ENCODE peak calls at places on chromosomes 3 and 15, in eight cellular contexts. One of them, this sample, is unnamed.

GRCh38 chr3:171168086-171168485 is 141.6 kb upstream of the SLC2A2 start:
- DNase-seq in stomach: no peak
- DNase-seq in T-helper 1 cell: no peak
- DNase-seq in AG08395: peak
- DNase-seq in GM04504: peak
- DNase-seq in A549: peak
- DNase-seq in mammary epithelial cell: no peak
- DNase-seq in stimulated activated CD4-positive, alpha-beta T cell treated with anti-CD3 and anti-CD28 coated beads, Interleukin-2, amount 100 ng/mL, for 48 hours: no peak
- DNase-seq in this sample: peak

GRCh38 chr15:29018983-29019875 is 133.5 kb downstream of the APBA2 start:
- DNase-seq in stomach: no peak
- DNase-seq in GM04504: no peak
- DNase-seq in mammary epithelial cell: no peak
- DNase-seq in A549: no peak
- DNase-seq in stimulated activated CD4-positive, alpha-beta T cell treated with anti-CD3 and anti-CD28 coated beads, Interleukin-2, amount 100 ng/mL, for 48 hours: no peak
- DNase-seq in AG08395: no peak
- DNase-seq in T-helper 1 cell: no peak
- DNase-seq in this sample: no peak

GRCh38 chr15:66866651-66867050 is 164.6 kb downstream of the SMAD6 start:
- DNase-seq in AG08395: no peak
- DNase-seq in A549: no peak
- DNase-seq in T-helper 1 cell: no peak
- DNase-seq in mammary epithelial cell: no peak
- DNase-seq in stomach: no peak
- DNase-seq in stimulated activated CD4-positive, alpha-beta T cell treated with anti-CD3 and anti-CD28 coated beads, Interleukin-2, amount 100 ng/mL, for 48 hours: no peak
- DNase-seq in GM04504: no peak
- DNase-seq in this sample: no peak

GRCh38 chr3:150697646-150698045 is 6.1 kb downstream of the ERICH6 start:
- DNase-seq in mammary epithelial cell: peak
- DNase-seq in stimulated activated CD4-positive, alpha-beta T cell treated with anti-CD3 and anti-CD28 coated beads, Interleukin-2, amount 100 ng/mL, for 48 hours: no peak
- DNase-seq in GM04504: no peak
- DNase-seq in A549: no peak
- DNase-seq in T-helper 1 cell: no peak
- DNase-seq in AG08395: peak
- DNase-seq in stomach: no peak
- DNase-seq in this sample: no peak

GRCh38 chr3:55826731-55827496 is 339.8 kb upstream of the WNT5A start:
- DNase-seq in stomach: no peak
- DNase-seq in T-helper 1 cell: no peak
- DNase-seq in AG08395: peak
- DNase-seq in mammary epithelial cell: peak
- DNase-seq in A549: no peak
- DNase-seq in stimulated activated CD4-positive, alpha-beta T cell treated with anti-CD3 and anti-CD28 coated beads, Interleukin-2, amount 100 ng/mL, for 48 hours: no peak
- DNase-seq in GM04504: no peak
- DNase-seq in this sample: no peak

GRCh38 chr3:50532062-50532705 is 28.8 kb upstream of the CACNA2D2 start:
- DNase-seq in AG08395: peak
- DNase-seq in mammary epithelial cell: no peak
- DNase-seq in stomach: no peak
- DNase-seq in T-helper 1 cell: no peak
- DNase-seq in stimulated activated CD4-positive, alpha-beta T cell treated with anti-CD3 and anti-CD28 coated beads, Interleukin-2, amount 100 ng/mL, for 48 hours: no peak
- DNase-seq in A549: no peak
- DNase-seq in GM04504: no peak
- DNase-seq in this sample: no peak

GRCh38 chr3:159806412-159806811 is 182.2 kb upstream of the IL12A start:
- DNase-seq in mammary epithelial cell: no peak
- DNase-seq in AG08395: peak
- DNase-seq in T-helper 1 cell: no peak
- DNase-seq in stomach: no peak
- DNase-seq in A549: no peak
- DNase-seq in GM04504: no peak
- DNase-seq in stimulated activated CD4-positive, alpha-beta T cell treated with anti-CD3 and anti-CD28 coated beads, Interleukin-2, amount 100 ng/mL, for 48 hours: no peak
- DNase-seq in this sample: no peak

GRCh38 chr15:66251790-66252355 is 1.7 kb downstream of the MEGF11 start:
- DNase-seq in AG08395: no peak
- DNase-seq in GM04504: no peak
- DNase-seq in stimulated activated CD4-positive, alpha-beta T cell treated with anti-CD3 and anti-CD28 coated beads, Interleukin-2, amount 100 ng/mL, for 48 hours: no peak
- DNase-seq in A549: no peak
- DNase-seq in mammary epithelial cell: no peak
- DNase-seq in T-helper 1 cell: no peak
- DNase-seq in stomach: no peak
- DNase-seq in this sample: no peak

GRCh38 chr15:80693682-80694623 is 1.2 kb upstream of the ABHD17C start:
- DNase-seq in A549: peak
- DNase-seq in AG08395: no peak
- DNase-seq in GM04504: no peak
- DNase-seq in mammary epithelial cell: no peak
- DNase-seq in stomach: peak
- DNase-seq in T-helper 1 cell: no peak
- DNase-seq in stimulated activated CD4-positive, alpha-beta T cell treated with anti-CD3 and anti-CD28 coated beads, Interleukin-2, amount 100 ng/mL, for 48 hours: no peak
- DNase-seq in this sample: no peak

GRCh38 chr15:43246261-43246764 is 20.4 kb downstream of the TGM5 start:
- DNase-seq in mammary epithelial cell: no peak
- DNase-seq in T-helper 1 cell: no peak
- DNase-seq in stimulated activated CD4-positive, alpha-beta T cell treated with anti-CD3 and anti-CD28 coated beads, Interleukin-2, amount 100 ng/mL, for 48 hours: no peak
- DNase-seq in AG08395: no peak
- DNase-seq in stomach: no peak
- DNase-seq in A549: no peak
- DNase-seq in GM04504: no peak
- DNase-seq in this sample: no peak

GRCh38 chr3:168248383-168249047 is 152.8 kb upstream of the GOLIM4 start:
- DNase-seq in stomach: peak
- DNase-seq in stimulated activated CD4-positive, alpha-beta T cell treated with anti-CD3 and anti-CD28 coated beads, Interleukin-2, amount 100 ng/mL, for 48 hours: no peak
- DNase-seq in AG08395: peak
- DNase-seq in mammary epithelial cell: peak
- DNase-seq in A549: peak
- DNase-seq in T-helper 1 cell: no peak
- DNase-seq in GM04504: no peak
- DNase-seq in this sample: peak

GRCh38 chr3:192917258-192917507 is 473 bp downstream of the MB21D2 start:
- DNase-seq in AG08395: no peak
- DNase-seq in GM04504: no peak
- DNase-seq in A549: no peak
- DNase-seq in T-helper 1 cell: no peak
- DNase-seq in mammary epithelial cell: no peak
- DNase-seq in stimulated activated CD4-positive, alpha-beta T cell treated with anti-CD3 and anti-CD28 coated beads, Interleukin-2, amount 100 ng/mL, for 48 hours: no peak
- DNase-seq in stomach: no peak
- DNase-seq in this sample: no peak

GRCh38 chr15:88932271-88932874 is 19.2 kb upstream of the MFGE8 start:
- DNase-seq in GM04504: no peak
- DNase-seq in stimulated activated CD4-positive, alpha-beta T cell treated with anti-CD3 and anti-CD28 coated beads, Interleukin-2, amount 100 ng/mL, for 48 hours: no peak
- DNase-seq in AG08395: no peak
- DNase-seq in stomach: no peak
- DNase-seq in mammary epithelial cell: peak
- DNase-seq in A549: no peak
- DNase-seq in T-helper 1 cell: no peak
- DNase-seq in this sample: no peak

GRCh38 chr15:49842331-49842730 is 221.5 kb downstream of the DTWD1 start:
- DNase-seq in stomach: no peak
- DNase-seq in GM04504: no peak
- DNase-seq in AG08395: no peak
- DNase-seq in A549: no peak
- DNase-seq in T-helper 1 cell: no peak
- DNase-seq in stimulated activated CD4-positive, alpha-beta T cell treated with anti-CD3 and anti-CD28 coated beads, Interleukin-2, amount 100 ng/mL, for 48 hours: no peak
- DNase-seq in mammary epithelial cell: no peak
- DNase-seq in this sample: peak

GRCh38 chr3:117510396-117510795 is 800.8 kb downstream of the TUSC7 start:
- DNase-seq in T-helper 1 cell: no peak
- DNase-seq in stomach: no peak
- DNase-seq in GM04504: peak
- DNase-seq in AG08395: peak
- DNase-seq in stimulated activated CD4-positive, alpha-beta T cell treated with anti-CD3 and anti-CD28 coated beads, Interleukin-2, amount 100 ng/mL, for 48 hours: no peak
- DNase-seq in mammary epithelial cell: no peak
- DNase-seq in A549: no peak
- DNase-seq in this sample: no peak

GRCh38 chr3:190175490-190175889 is 54.8 kb upstream of the P3H2 start:
- DNase-seq in T-helper 1 cell: no peak
- DNase-seq in A549: no peak
- DNase-seq in AG08395: peak
- DNase-seq in GM04504: no peak
- DNase-seq in stimulated activated CD4-positive, alpha-beta T cell treated with anti-CD3 and anti-CD28 coated beads, Interleukin-2, amount 100 ng/mL, for 48 hours: no peak
- DNase-seq in stomach: no peak
- DNase-seq in mammary epithelial cell: peak
- DNase-seq in this sample: no peak

This sample was measured in hepatocyte.